ENCODE peak calls at places on chromosome 15, in eight cellular contexts. J is MM.1S; T is esophagus squamous epithelium; K is psoas muscle; I is HCT116; V is CD8-positive, alpha-beta memory T cell; U is astrocyte; R is A549. Q is an unnamed sample.
A peak's percentile ranks its signal among the peaks of the same experiment; 100 is the strongest.

GRCh38 chr15:98669638-98670037 is 21.3 kb downstream of the IGF1R start:
- DNase-seq in J (no peak), T (no peak), K (no peak), I (no peak), V (no peak), U (no peak), R (no peak), Q (no peak)

GRCh38 chr15:39242345-39242744 is 338.5 kb upstream of the THBS1 start:
- DNase-seq in J (no peak), T (no peak), K (no peak), I (no peak), V (no peak), U (peak; percentile 94), R (no peak), Q (no peak)

GRCh38 chr15:98668566-98669308 is 20.4 kb downstream of the IGF1R start:
- DNase-seq in J (no peak), T (no peak), K (no peak), I (peak; percentile 28), V (no peak), U (peak; percentile 75), R (no peak), Q (no peak)

GRCh38 chr15:77983091-77983707 is 94.3 kb downstream of the TBC1D2B start:
- DNase-seq in J (no peak), T (no peak), K (no peak), I (no peak), V (no peak), U (no peak), R (no peak), Q (no peak)

GRCh38 chr15:29942144-29942543 is 119.9 kb upstream of the TJP1 start:
- DNase-seq in J (no peak), T (no peak), K (no peak), I (no peak), V (no peak), U (no peak), R (no peak), Q (no peak)

GRCh38 chr15:57708047-57708446 is 1.5 kb downstream of the POLR2M start:
- DNase-seq in J (no peak), T (no peak), K (no peak), I (no peak), V (no peak), U (peak; percentile 32), R (no peak), Q (no peak)

GRCh38 chr15:79373068-79373467 is 59.1 kb upstream of the MINAR1 start:
- DNase-seq in J (no peak), T (no peak), K (no peak), I (no peak), V (no peak), U (peak; percentile 93), R (no peak), Q (no peak)

GRCh38 chr15:77738038-77738370 is 105.3 kb upstream of the LINGO1 start:
- DNase-seq in J (no peak), T (no peak), K (no peak), I (no peak), V (no peak), U (no peak), R (no peak), Q (no peak)

GRCh38 chr15:38896652-38897051 is 332.0 kb upstream of the RASGRP1 start:
- DNase-seq in J (no peak), T (no peak), K (no peak), I (no peak), V (no peak), U (peak; percentile 46), R (no peak), Q (no peak)

GRCh38 chr15:49223536-49224274 is 53.7 kb downstream of the GALK2 start:
- DNase-seq in J (no peak), T (no peak), K (no peak), I (no peak), V (no peak), U (peak; percentile 33), R (no peak), Q (no peak)

GRCh38 chr15:27358751-27359434 is 387.9 kb downstream of the GABRG3 start:
- DNase-seq in J (peak; percentile 29), T (no peak), K (no peak), I (no peak), V (no peak), U (peak; percentile 8), R (no peak), Q (no peak)
- H3K4me3 ChIP-seq in J (no peak overlapping the region), T (no peak overlapping the region), K (no peak overlapping the region), I (no peak overlapping the region), V (no peak overlapping the region), U (no peak overlapping the region), R (no peak overlapping the region), Q (no peak overlapping the region)

DNA sequence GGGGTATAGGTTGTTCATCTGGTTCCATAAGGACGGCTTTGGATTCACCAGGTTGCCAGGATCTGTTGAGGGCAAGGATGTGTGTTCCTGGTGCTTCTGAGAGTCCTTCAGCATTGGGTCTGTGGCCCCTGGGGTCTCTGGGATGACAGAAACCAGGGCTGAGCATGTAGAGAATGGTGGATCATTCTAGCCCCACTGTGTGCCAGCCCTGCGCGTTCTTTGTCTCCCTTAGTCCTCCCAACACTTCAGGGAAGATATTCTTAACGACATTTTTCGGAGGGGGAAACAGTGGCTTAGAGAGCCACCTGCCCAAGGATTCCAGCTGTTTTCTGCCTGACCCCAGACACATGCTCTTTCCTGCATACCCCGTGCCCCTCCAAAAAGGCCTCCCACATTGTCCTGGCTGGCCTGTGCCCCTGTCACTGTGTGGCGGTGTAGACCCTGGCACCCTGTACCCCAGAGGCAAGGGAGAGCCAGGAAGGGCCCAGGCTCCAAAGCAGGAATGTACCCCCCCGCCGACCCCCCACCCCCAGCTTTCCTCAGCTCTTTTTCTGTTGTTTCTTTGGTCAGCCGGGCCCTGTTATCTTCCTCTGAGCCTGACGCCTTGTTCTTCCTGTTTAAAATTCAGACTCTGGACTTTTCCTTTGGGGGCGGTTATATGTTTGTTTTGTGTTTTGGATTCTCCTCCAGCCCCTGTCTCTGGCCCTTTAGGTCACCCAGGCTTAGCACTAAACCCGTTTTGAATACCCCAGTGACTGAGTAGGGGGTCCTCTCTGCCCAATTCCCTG is 57.8 kb upstream of the SMAD6 start:
- DNase-seq in J (no peak), T (no peak), K (no peak), I (no peak), V (no peak), U (no peak), R (no peak), Q (no peak)
- H3K27ac ChIP-seq in J (no peak overlapping the region), T (peak overlapping the region; percentile 10), K (peak overlapping the region; percentile 16), I (no peak overlapping the region), V (no peak overlapping the region), U (peak overlapping the region; percentile 77), R (peak overlapping the region; percentile 11), Q (no peak overlapping the region)

GRCh38 chr15:89090791-89091666 is 2.8 kb downstream of the ABHD2 start:
- DNase-seq in J (peak; percentile 50), T (no peak), K (peak; percentile 82), I (no peak), V (no peak), U (peak; percentile 83), R (no peak), Q (peak; percentile 85)
- H3K4me3 ChIP-seq in J (peak overlapping the region; percentile 44), T (peak overlapping the region; percentile 28), K (peak overlapping the region; percentile 97), I (no peak overlapping the region), V (peak overlapping the region; percentile 54), U (peak overlapping the region; percentile 34), R (peak overlapping the region; percentile 28), Q (peak overlapping the region; percentile 31)

GRCh38 chr15:61381501-61381900 is 152.4 kb upstream of the RORA start:
- DNase-seq in J (no peak), T (no peak), K (no peak), I (no peak), V (no peak), U (no peak), R (no peak), Q (no peak)
- H3K27ac ChIP-seq in J (no peak overlapping the region), T (no peak overlapping the region), K (no peak overlapping the region), I (no peak overlapping the region), V (no peak overlapping the region), U (no peak overlapping the region), R (no peak overlapping the region), Q (no peak overlapping the region)

DNA sequence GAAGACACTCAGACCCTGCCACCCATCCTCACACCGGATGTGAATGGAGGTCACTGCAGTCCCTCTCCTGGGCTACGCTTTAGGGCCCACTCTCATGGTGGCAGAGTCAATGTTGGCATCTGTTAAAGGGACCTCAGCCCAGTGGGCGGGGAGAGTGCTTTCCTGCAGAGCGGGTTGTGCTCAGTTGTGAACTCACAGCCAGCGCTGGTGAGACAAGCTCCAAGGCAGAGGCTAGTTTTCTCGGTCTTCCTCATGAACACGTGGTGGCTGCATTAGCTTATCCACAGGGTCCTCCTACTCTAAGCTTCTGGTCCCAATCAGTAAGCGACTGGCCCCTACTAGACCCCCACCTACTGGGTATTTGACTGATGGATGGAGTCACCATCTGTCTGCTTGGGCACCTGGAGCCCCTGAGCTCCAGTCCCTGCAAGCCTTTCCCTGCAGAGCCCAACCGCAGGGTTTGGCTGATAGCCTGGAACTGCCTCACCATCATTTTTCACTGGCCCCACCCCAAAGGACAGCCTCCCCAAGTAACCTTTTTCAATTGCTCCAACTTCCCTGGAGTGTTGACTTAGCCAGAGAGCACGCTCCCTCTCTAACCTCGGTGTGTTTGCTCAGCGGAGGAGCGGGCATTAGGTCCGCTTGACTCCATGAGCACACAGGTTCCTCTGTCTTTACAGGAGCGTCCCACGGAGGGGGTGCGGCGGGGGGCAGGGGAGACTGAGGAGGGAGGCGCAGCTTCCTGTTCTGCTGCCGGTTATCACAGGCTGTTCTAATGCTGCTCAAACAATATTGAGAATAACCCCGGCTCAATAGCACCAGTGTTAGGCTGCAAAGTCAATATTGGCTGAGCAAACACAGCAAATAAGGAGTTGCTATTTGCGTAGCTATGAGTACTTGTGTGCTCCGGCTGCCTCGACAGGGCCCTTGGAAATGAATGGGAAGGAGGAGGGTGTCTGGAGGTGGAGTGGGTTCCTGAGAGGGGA is 141.7 kb downstream of the RPLP1 start:
- DNase-seq in J (no peak), T (no peak), K (peak; percentile 59), I (no peak), V (no peak), U (peak; percentile 93), R (peak; percentile 89), Q (peak; percentile 52)
- H3K4me3 ChIP-seq in J (no peak overlapping the region), T (no peak overlapping the region), K (peak overlapping the region; percentile 25), I (no peak overlapping the region), V (no peak overlapping the region), U (no peak overlapping the region), R (peak overlapping the region; percentile 17), Q (no peak overlapping the region)

Q was measured in heart left ventricle.